ENCODE peak calls at places on chromosome 10, in eight cellular contexts. A is M059J; X is transverse colon; B is WTC11; D is effector memory CD4-positive, alpha-beta T cell; Z is C1 segment of cervical spinal cord; S is NCI-H1417 treated with DMSO at 0.1 percent for 48 hours; R is smooth muscle cell of the brain vasculature. O is an unnamed sample.
A peak's percentile ranks its signal among the peaks of the same experiment; 100 is the strongest.

GRCh38 chr10:119428789-119429188 is 113.7 kb downstream of the RGS10 start:
- DNase-seq in A (no peak), X (no peak), B (no peak), D (no peak), Z (no peak), S (no peak), R (no peak), O (no peak)

GRCh38 chr10:7409045-7409731 is 1.6 kb downstream of the SFMBT2 start:
- DNase-seq in A (peak; percentile 45), X (peak; percentile 33), B (no peak), D (no peak), Z (peak; percentile 35), S (no peak), R (no peak), O (peak; percentile 36)

GRCh38 chr10:79340646-79341244 is 6.5 kb upstream of the PPIF start:
- DNase-seq in A (no peak), X (no peak), B (no peak), D (no peak), Z (no peak), S (no peak), R (no peak), O (no peak)

GRCh38 chr10:66784796-66785195 is 141.0 kb upstream of the LRRTM3 start:
- DNase-seq in A (peak; percentile 3), X (no peak), B (no peak), D (no peak), Z (no peak), S (no peak), R (no peak), O (no peak)

GRCh38 chr10:112835933-112836564 is 114.0 kb upstream of the TCF7L2 start:
- DNase-seq in A (no peak), X (peak; percentile 28), B (no peak), D (no peak), Z (no peak), S (no peak), R (no peak), O (no peak)

GRCh38 chr10:528173-529165 is 161.0 kb downstream of the DIP2C start:
- DNase-seq in A (no peak), X (no peak), B (no peak), D (no peak), Z (no peak), S (no peak), R (no peak), O (no peak)

GRCh38 chr10:47366056-47366631 is 17.9 kb downstream of the ZNF488 start:
- DNase-seq in A (no peak), X (no peak), B (no peak), D (no peak), Z (no peak), S (no peak), R (no peak), O (no peak)

GRCh38 chr10:11154809-11155208 is 137.1 kb downstream of the CELF2 start:
- DNase-seq in A (no peak), X (no peak), B (no peak), D (no peak), Z (no peak), S (no peak), R (no peak), O (no peak)

GRCh38 chr10:17195083-17195482 is 6.4 kb downstream of the TRDMT1 start:
- DNase-seq in A (no peak), X (no peak), B (no peak), D (no peak), Z (no peak), S (no peak), R (no peak), O (no peak)